ENCODE peak calls at places on chromosomes 13 and 19, in six cellular contexts. W is cardiac fibroblast; Z is amniotic epithelial cell; E is progenitor cell of endocrine pancreas; A is NCI-H2029; O is stimulated activated CD4-positive, alpha-beta T cell treated with anti-CD3 and anti-CD28 coated beads, Interleukin-2, amount 100 ng/mL, for 48 hours. F is an unnamed sample.

GRCh38 chr19:38737921-38738731 is 6.1 kb downstream of the CAPN12 start:
- DNase-seq in O (no peak), Z (no peak), A (no peak), E (no peak), W (no peak), F (peak; percentile 69)

GRCh38 chr19:3186377-3186688 is 603 bp downstream of the NCLN start:
- DNase-seq in Z (no peak), W (no peak), O (no peak), E (no peak), A (no peak), F (peak; percentile 81)

GRCh38 chr13:99218545-99218944 is 17.9 kb downstream of the UBAC2 start:
- DNase-seq in O (no peak), A (no peak), E (no peak), W (no peak), Z (no peak), F (no peak)

GRCh38 chr19:50542825-50543428 is 25.3 kb downstream of the LRRC4B start:
- DNase-seq in Z (no peak), E (no peak), A (no peak), O (no peak), W (no peak), F (no peak)

GRCh38 chr19:23071087-23071511 is 45.7 kb upstream of the ZNF730 start:
- DNase-seq in E (no peak), O (no peak), Z (no peak), A (peak; percentile 35), W (peak; percentile 27), F (no peak)

GRCh38 chr19:9645466-9645865 is 24.4 kb upstream of the ZNF561 start:
- DNase-seq in W (no peak), A (no peak), Z (no peak), O (no peak), E (no peak), F (no peak)

GRCh38 chr13:75836441-75836840 is 200.3 kb downstream of the LMO7 start:
- DNase-seq in O (no peak), Z (no peak), A (peak; percentile 46), W (no peak), E (no peak), F (no peak)

GRCh38 chr13:114131581-114132418 is 623 bp downstream of the RASA3 start:
- DNase-seq in W (peak; percentile 50), Z (peak; percentile 49), A (no peak), E (peak; percentile 42), O (no peak), F (peak; percentile 92)

GRCh38 chr13:114164027-114164426 is 15.0 kb upstream of the CFAP97D2 start:
- DNase-seq in A (no peak), O (no peak), Z (no peak), E (no peak), W (no peak), F (no peak)

GRCh38 chr13:26485288-26485687 is 72.2 kb upstream of the WASF3 start:
- DNase-seq in E (no peak), W (no peak), Z (no peak), O (no peak), A (no peak), F (no peak)

GRCh38 chr13:80778302-80778701 is 437.4 kb upstream of the SPRY2 start:
- DNase-seq in E (no peak), W (no peak), O (no peak), A (no peak), Z (no peak), F (no peak)

GRCh38 chr19:4149518-4150288 is 3.7 kb upstream of the CREB3L3 start:
- DNase-seq in O (no peak), A (peak; percentile 73), W (no peak), E (no peak), Z (peak; percentile 61), F (no peak)

GRCh38 chr19:28456708-28457320 is 756.1 kb downstream of the UQCRFS1 start:
- DNase-seq in W (no peak), E (no peak), Z (no peak), O (no peak), A (no peak), F (no peak)

GRCh38 chr19:5145521-5146511 is 176.9 kb downstream of the KDM4B start:
- DNase-seq in A (no peak), O (no peak), W (no peak), E (no peak), Z (no peak), F (peak; percentile 77)

GRCh38 chr19:5738423-5738822 is 18.0 kb downstream of the CATSPERD start:
- DNase-seq in W (peak; percentile 37), Z (peak; percentile 21), O (no peak), A (no peak), E (no peak), F (no peak)